ENCODE peak calls at places on chromosome 18, in four cellular contexts. One of them, this sample, is unnamed.

GRCh38 chr18:67864677-67865340 is 348.3 kb upstream of the DSEL start:
- DNase-seq in IMR-90: peak
- DNase-seq in H9: no peak
- DNase-seq in K562: no peak
- DNase-seq in this sample: no peak

GRCh38 chr18:12038661-12039417 is 54.8 kb upstream of the ANKRD62 start:
- DNase-seq in IMR-90: peak
- DNase-seq in H9: peak
- DNase-seq in K562: peak
- DNase-seq in this sample: no peak

GRCh38 chr18:50172367-50172766 is 22.6 kb downstream of the MYO5B start:
- DNase-seq in IMR-90: no peak
- DNase-seq in H9: no peak
- DNase-seq in K562: no peak
- DNase-seq in this sample: no peak

GRCh38 chr18:14917311-14917710 is 169.3 kb downstream of the ANKRD30B start:
- DNase-seq in IMR-90: no peak
- DNase-seq in H9: no peak
- DNase-seq in K562: no peak
- DNase-seq in this sample: no peak

GRCh38 chr18:22517356-22517755 is 99.6 kb upstream of the CTAGE1 start:
- DNase-seq in IMR-90: no peak
- DNase-seq in H9: no peak
- DNase-seq in K562: no peak
- DNase-seq in this sample: no peak

GRCh38 chr18:30457156-30457555 is 585.4 kb downstream of the DSC3 start:
- DNase-seq in IMR-90: no peak
- DNase-seq in H9: no peak
- DNase-seq in K562: no peak
- DNase-seq in this sample: no peak

GRCh38 chr18:55575949-55576348 is 12.0 kb downstream of the TCF4 start:
- DNase-seq in IMR-90: no peak
- DNase-seq in H9: no peak
- DNase-seq in K562: no peak
- DNase-seq in this sample: no peak

GRCh38 chr18:75489493-75490190 is 62.1 kb upstream of the SMIM21 start:
- DNase-seq in IMR-90: peak
- DNase-seq in H9: no peak
- DNase-seq in K562: no peak
- DNase-seq in this sample: peak

GRCh38 chr18:24014986-24015896 is 687 bp downstream of the TTC39C start:
- DNase-seq in IMR-90: peak
- DNase-seq in H9: peak
- DNase-seq in K562: no peak
- DNase-seq in this sample: no peak

GRCh38 chr18:58671122-58671940 is at the start of gene MALT1:
- DNase-seq in IMR-90: peak
- DNase-seq in H9: peak
- DNase-seq in K562: peak
- DNase-seq in this sample: peak

GRCh38 chr18:574456-575228 is 5.5 kb upstream of the CETN1 start:
- DNase-seq in IMR-90: no peak
- DNase-seq in H9: peak
- DNase-seq in K562: no peak
- DNase-seq in this sample: no peak

GRCh38 chr18:38759457-38759856 is 1193.9 kb upstream of the CELF4 start:
- DNase-seq in IMR-90: no peak
- DNase-seq in H9: no peak
- DNase-seq in K562: no peak
- DNase-seq in this sample: no peak

GRCh38 chr18:53796042-53796729 is 428.3 kb downstream of the MBD2 start:
- DNase-seq in IMR-90: peak
- DNase-seq in H9: no peak
- DNase-seq in K562: no peak
- DNase-seq in this sample: peak

GRCh38 chr18:55119434-55119833 is 160.2 kb upstream of the CCDC68 start:
- DNase-seq in IMR-90: no peak
- DNase-seq in H9: no peak
- DNase-seq in K562: peak
- DNase-seq in this sample: no peak

GRCh38 chr18:75211002-75211621 is 515 bp downstream of the TSHZ1 start:
- DNase-seq in IMR-90: peak
- DNase-seq in H9: no peak
- DNase-seq in K562: peak
- DNase-seq in this sample: no peak

GRCh38 chr18:57107141-57107832 is 39.6 kb upstream of the BOD1L2 start:
- DNase-seq in IMR-90: peak
- DNase-seq in H9: no peak
- DNase-seq in K562: peak
- DNase-seq in this sample: no peak

GRCh38 chr18:59127047-59127446 is 12.6 kb upstream of the SEC11C start:
- DNase-seq in IMR-90: no peak
- DNase-seq in H9: peak
- DNase-seq in K562: no peak
- DNase-seq in this sample: no peak

GRCh38 chr18:77899972-77900754 is 650.5 kb downstream of the GALR1 start:
- DNase-seq in IMR-90: no peak
- DNase-seq in H9: peak
- DNase-seq in K562: peak
- DNase-seq in this sample: no peak

GRCh38 chr18:6414118-6414722 is 491 bp downstream of the L3MBTL4 start:
- DNase-seq in IMR-90: no peak
- DNase-seq in H9: peak
- DNase-seq in K562: no peak
- DNase-seq in this sample: no peak

GRCh38 chr18:58661423-58661822 is 9.8 kb upstream of the MALT1 start:
- DNase-seq in IMR-90: peak
- DNase-seq in H9: no peak
- DNase-seq in K562: no peak
- DNase-seq in this sample: no peak

GRCh38 chr18:30175621-30176225 is 866.8 kb downstream of the DSC3 start:
- DNase-seq in IMR-90: no peak
- DNase-seq in H9: no peak
- DNase-seq in K562: no peak
- DNase-seq in this sample: no peak

GRCh38 chr18:3058328-3059191 is 45.6 kb upstream of the LPIN2 start:
- DNase-seq in IMR-90: no peak
- DNase-seq in H9: no peak
- DNase-seq in K562: no peak
- DNase-seq in this sample: no peak

GRCh38 chr18:31637445-31637844 is 45.8 kb downstream of the TTR start:
- DNase-seq in IMR-90: no peak
- DNase-seq in H9: no peak
- DNase-seq in K562: no peak
- DNase-seq in this sample: no peak

GRCh38 chr18:2147424-2147823 is 423.9 kb downstream of the METTL4 start:
- DNase-seq in IMR-90: no peak
- DNase-seq in H9: no peak
- DNase-seq in K562: no peak
- DNase-seq in this sample: no peak

DNA sequence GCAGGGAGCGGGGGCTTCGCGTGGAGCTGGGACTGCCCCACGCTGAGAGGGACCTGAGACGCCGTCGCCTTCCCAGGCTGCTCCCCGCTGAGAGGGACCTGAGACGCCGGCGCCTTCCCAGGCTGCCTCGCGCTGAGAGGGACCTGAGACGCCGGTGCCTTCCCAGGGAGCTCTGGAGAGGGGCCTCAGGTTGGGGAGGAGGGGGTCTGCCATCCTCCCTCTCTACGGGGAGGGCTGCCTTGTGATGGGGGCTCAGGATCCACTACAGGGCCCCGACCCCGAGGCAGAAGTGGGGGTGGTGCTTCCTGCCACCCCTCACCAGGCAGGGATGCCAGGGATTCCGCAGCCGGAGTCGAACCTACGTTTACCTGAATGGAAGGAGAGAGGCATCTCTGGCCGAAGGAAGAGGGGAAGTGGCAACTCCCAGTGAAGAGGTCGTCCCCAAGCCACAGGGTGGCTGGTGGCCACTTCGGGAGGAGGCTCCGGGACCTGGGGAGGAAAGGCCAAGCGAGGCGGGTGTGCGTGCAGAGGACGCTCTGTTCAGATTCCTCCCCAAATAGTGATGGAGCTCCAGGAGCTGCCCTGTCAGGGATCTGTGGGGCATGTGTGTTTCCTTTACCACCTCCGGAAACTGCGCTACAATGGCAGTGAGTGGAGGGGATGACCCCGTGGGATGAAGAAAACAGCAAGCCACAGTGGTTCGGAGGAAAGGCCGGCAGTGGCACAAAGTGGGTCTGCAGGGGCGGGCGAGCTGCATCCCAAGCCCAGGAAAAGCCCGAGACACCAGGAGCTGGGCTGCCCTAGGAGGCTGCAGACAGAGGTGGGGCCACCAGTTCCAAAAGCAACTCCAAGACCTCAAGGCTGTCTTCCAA is 108.1 kb upstream of the CTDP1 start:
- DNase-seq in IMR-90: no peak
- DNase-seq in H9: peak
- DNase-seq in K562: no peak
- DNase-seq in this sample: no peak
- H3K9ac ChIP-seq in IMR-90: no peak
- H3K9ac ChIP-seq in H9: no peak
- H3K9ac ChIP-seq in K562: no peak
- H3K9ac ChIP-seq in this sample: no peak

DNA sequence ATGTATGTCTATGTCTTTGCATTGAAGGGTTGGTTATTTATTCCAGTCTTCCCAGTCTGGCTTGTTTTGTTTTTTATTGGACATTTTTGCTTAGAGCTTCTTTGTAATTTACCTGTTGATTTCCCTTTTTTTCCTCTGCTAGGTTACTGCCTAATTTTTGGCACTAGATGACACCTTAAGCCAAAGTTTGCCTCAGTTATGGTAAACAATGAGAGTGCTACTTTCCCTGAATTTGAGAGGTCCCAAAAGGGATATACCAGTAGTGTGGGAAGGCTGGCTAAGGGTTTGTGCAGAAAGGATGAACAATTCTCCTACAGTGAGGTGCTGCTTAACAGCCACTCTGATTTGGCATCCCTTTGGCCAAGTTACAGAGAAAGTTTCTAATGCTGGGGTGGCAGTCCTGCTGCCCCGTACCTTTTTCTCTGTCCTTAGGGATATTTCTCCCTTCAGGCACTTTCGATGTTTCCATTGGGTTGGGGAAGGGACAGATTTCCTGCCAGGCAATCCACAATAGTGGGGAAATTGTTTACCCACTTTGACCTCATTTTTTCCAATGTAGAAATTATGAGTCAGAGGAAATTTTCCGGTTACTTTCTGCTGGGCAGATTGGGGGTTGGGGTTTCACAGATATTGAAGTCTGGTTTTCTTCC is 354.9 kb downstream of the PTPRM start:
- DNase-seq in IMR-90: peak
- DNase-seq in H9: no peak
- DNase-seq in K562: no peak
- DNase-seq in this sample: no peak
- H3K9ac ChIP-seq in IMR-90: no peak
- H3K9ac ChIP-seq in H9: no peak
- H3K9ac ChIP-seq in K562: no peak
- H3K9ac ChIP-seq in this sample: peak

DNA sequence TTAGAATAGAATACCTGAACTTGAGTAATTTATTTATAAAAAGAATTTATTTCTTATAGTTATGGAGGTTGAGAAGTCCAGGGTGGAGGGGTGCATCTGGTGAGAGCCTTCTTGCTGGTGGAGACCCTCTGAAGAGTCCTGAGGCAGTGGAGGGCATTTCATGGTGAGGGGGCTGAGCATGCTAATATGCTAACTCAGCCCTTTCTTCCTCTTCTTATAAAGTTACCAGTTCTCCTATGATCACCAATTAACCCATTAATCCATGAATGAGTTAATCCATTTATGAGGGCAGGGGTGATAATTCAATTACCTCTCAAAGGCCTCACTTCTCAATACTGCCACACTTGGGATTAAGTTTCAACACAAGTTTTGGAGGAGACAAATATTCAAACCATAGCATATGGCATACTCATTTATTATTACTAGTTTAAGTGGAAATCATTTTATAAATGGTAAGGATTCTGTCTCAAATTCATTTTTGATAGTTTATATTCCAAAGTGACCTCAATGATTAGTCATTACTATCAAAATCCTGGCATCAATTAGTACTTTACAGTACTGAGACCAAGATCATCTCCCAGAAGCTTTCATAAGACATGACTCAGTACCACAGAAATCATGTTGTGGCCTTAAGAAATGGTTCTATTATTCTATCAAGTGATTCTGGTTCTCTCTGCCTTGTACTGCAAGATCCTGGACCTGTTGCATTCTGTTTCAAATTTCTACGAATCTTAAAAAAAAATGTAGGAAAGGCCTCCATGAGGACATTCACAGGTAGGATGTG is 5.5 kb downstream of the ZNF396 start:
- DNase-seq in IMR-90: peak
- DNase-seq in H9: no peak
- DNase-seq in K562: no peak
- DNase-seq in this sample: no peak
- H3K9ac ChIP-seq in IMR-90: no peak
- H3K9ac ChIP-seq in H9: no peak
- H3K9ac ChIP-seq in K562: no peak
- H3K9ac ChIP-seq in this sample: no peak

DNA sequence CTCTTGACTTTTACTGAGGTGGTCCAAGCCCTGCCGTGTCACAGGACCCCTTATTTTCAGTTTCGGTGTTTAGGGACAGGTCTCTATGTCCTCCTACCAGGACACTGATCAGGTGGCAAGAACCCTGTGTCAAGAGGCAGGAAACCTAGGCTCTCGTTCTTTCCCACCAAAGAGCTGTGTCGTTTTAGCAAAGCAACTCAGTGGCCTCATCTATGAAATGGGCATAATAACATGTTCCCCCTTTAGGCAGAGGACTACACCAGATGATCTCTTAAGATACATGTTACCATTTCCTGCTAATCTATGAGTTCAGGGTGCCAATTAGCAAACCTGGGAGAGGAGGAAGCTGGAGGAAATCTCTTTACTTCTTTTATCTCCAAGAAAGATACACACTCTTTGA is 1.9 kb downstream of the RAB31 start:
- DNase-seq in IMR-90: no peak
- DNase-seq in H9: no peak
- DNase-seq in K562: no peak
- DNase-seq in this sample: no peak
- H3K9ac ChIP-seq in IMR-90: no peak
- H3K9ac ChIP-seq in H9: no peak
- H3K9ac ChIP-seq in K562: no peak
- H3K9ac ChIP-seq in this sample: no peak

DNA sequence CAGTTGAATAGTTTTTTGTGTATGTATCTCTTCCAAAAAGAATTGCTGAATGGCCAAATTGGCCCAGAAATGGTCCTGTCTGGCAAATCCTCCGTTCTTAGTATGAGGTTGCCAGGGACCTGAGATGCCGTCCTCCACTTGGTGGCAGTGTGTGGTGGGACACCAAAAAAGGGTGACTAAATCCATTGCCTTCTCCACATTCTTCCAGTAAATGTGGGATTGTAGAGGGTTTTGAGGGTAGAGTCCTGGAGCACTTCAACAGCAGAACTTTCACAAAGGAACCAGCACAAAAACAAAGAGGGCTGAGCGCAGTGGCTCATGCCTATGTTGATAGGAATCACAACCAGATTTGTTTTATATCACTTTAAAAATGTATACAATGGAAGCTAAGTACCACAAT is 199.9 kb downstream of the BCL2 start:
- DNase-seq in IMR-90: peak
- DNase-seq in H9: peak
- DNase-seq in K562: no peak
- DNase-seq in this sample: no peak
- H3K9ac ChIP-seq in IMR-90: no peak
- H3K9ac ChIP-seq in H9: no peak
- H3K9ac ChIP-seq in K562: no peak
- H3K9ac ChIP-seq in this sample: no peak

GRCh38 chr18:44066541-44066940 is 614.1 kb upstream of the SETBP1 start:
- DNase-seq in IMR-90: no peak
- DNase-seq in H9: no peak
- DNase-seq in K562: no peak
- DNase-seq in this sample: no peak
- H3K9ac ChIP-seq in IMR-90: no peak
- H3K9ac ChIP-seq in H9: no peak
- H3K9ac ChIP-seq in K562: no peak
- H3K9ac ChIP-seq in this sample: no peak